ENCODE peak calls at places on chromosome 22, in eight cellular contexts. One of them, this sample, is unnamed. For H3K27me3, the result is how much of the 10 kb centered on the place peaks cover.

GRCh38 chr22:46845281-46846153 is 83.1 kb downstream of the TBC1D22A start:
- DNase-seq in heart left ventricle: no peak
- DNase-seq in psoas muscle: no peak
- DNase-seq in BE2C: no peak
- DNase-seq in left ventricle myocardium inferior: no peak
- DNase-seq in prostate gland: no peak
- DNase-seq in dorsolateral prefrontal cortex: peak
- DNase-seq in ovary: peak
- DNase-seq in this sample: no peak

GRCh38 chr22:37680191-37680851 is 4.9 kb downstream of the LGALS1 start:
- DNase-seq in heart left ventricle: no peak
- DNase-seq in psoas muscle: no peak
- DNase-seq in BE2C: no peak
- DNase-seq in left ventricle myocardium inferior: no peak
- DNase-seq in prostate gland: no peak
- DNase-seq in dorsolateral prefrontal cortex: no peak
- DNase-seq in ovary: no peak
- DNase-seq in this sample: no peak

GRCh38 chr22:41498322-41498721 is 29.4 kb downstream of the ACO2 start:
- DNase-seq in heart left ventricle: no peak
- DNase-seq in psoas muscle: peak
- DNase-seq in BE2C: no peak
- DNase-seq in left ventricle myocardium inferior: no peak
- DNase-seq in prostate gland: no peak
- DNase-seq in dorsolateral prefrontal cortex: no peak
- DNase-seq in ovary: no peak
- DNase-seq in this sample: no peak

GRCh38 chr22:30654361-30654760 is 13.3 kb downstream of the DUSP18 start:
- DNase-seq in heart left ventricle: no peak
- DNase-seq in psoas muscle: no peak
- DNase-seq in BE2C: no peak
- DNase-seq in left ventricle myocardium inferior: no peak
- DNase-seq in prostate gland: no peak
- DNase-seq in dorsolateral prefrontal cortex: no peak
- DNase-seq in ovary: no peak
- DNase-seq in this sample: no peak

GRCh38 chr22:33811686-33812085 is 108.6 kb downstream of the LARGE1 start:
- DNase-seq in heart left ventricle: peak
- DNase-seq in psoas muscle: peak
- DNase-seq in BE2C: no peak
- DNase-seq in left ventricle myocardium inferior: peak
- DNase-seq in prostate gland: no peak
- DNase-seq in dorsolateral prefrontal cortex: no peak
- DNase-seq in ovary: peak
- DNase-seq in this sample: no peak

GRCh38 chr22:44003776-44004460 is 20.2 kb upstream of the PARVB start:
- DNase-seq in heart left ventricle: no peak
- DNase-seq in psoas muscle: no peak
- DNase-seq in BE2C: no peak
- DNase-seq in left ventricle myocardium inferior: no peak
- DNase-seq in prostate gland: no peak
- DNase-seq in dorsolateral prefrontal cortex: peak
- DNase-seq in ovary: no peak
- DNase-seq in this sample: peak

GRCh38 chr22:29269731-29270474 is 1.8 kb downstream of the EWSR1 start:
- DNase-seq in heart left ventricle: no peak
- DNase-seq in psoas muscle: no peak
- DNase-seq in BE2C: no peak
- DNase-seq in left ventricle myocardium inferior: no peak
- DNase-seq in prostate gland: no peak
- DNase-seq in dorsolateral prefrontal cortex: no peak
- DNase-seq in ovary: no peak
- DNase-seq in this sample: no peak

GRCh38 chr22:44202261-44202789 is 21.6 kb downstream of the PARVG start:
- DNase-seq in heart left ventricle: no peak
- DNase-seq in psoas muscle: no peak
- DNase-seq in BE2C: no peak
- DNase-seq in left ventricle myocardium inferior: no peak
- DNase-seq in prostate gland: no peak
- DNase-seq in dorsolateral prefrontal cortex: no peak
- DNase-seq in ovary: no peak
- DNase-seq in this sample: no peak

GRCh38 chr22:25704701-25705100 is 37.3 kb upstream of the MYO18B start:
- DNase-seq in heart left ventricle: no peak
- DNase-seq in psoas muscle: no peak
- DNase-seq in BE2C: no peak
- DNase-seq in left ventricle myocardium inferior: no peak
- DNase-seq in prostate gland: no peak
- DNase-seq in dorsolateral prefrontal cortex: no peak
- DNase-seq in ovary: no peak
- DNase-seq in this sample: no peak

GRCh38 chr22:37485006-37485713 is 1.0 kb downstream of the MFNG start:
- DNase-seq in heart left ventricle: peak
- DNase-seq in psoas muscle: peak
- DNase-seq in BE2C: no peak
- DNase-seq in left ventricle myocardium inferior: no peak
- DNase-seq in prostate gland: no peak
- DNase-seq in dorsolateral prefrontal cortex: no peak
- DNase-seq in ovary: no peak
- DNase-seq in this sample: peak

GRCh38 chr22:30586414-30586813 is 5.3 kb downstream of the PES1 start:
- DNase-seq in heart left ventricle: no peak
- DNase-seq in psoas muscle: no peak
- DNase-seq in BE2C: no peak
- DNase-seq in left ventricle myocardium inferior: no peak
- DNase-seq in prostate gland: no peak
- DNase-seq in dorsolateral prefrontal cortex: no peak
- DNase-seq in ovary: no peak
- DNase-seq in this sample: no peak

GRCh38 chr22:50260801-50261614 is 475 bp downstream of the MAPK12 start:
- DNase-seq in heart left ventricle: no peak
- DNase-seq in psoas muscle: peak
- DNase-seq in BE2C: peak
- DNase-seq in left ventricle myocardium inferior: no peak
- DNase-seq in prostate gland: no peak
- DNase-seq in dorsolateral prefrontal cortex: peak
- DNase-seq in ovary: no peak
- DNase-seq in this sample: no peak

GRCh38 chr22:50258361-50259292 is 2.9 kb downstream of the MAPK12 start:
- DNase-seq in heart left ventricle: no peak
- DNase-seq in psoas muscle: peak
- DNase-seq in BE2C: no peak
- DNase-seq in left ventricle myocardium inferior: peak
- DNase-seq in prostate gland: no peak
- DNase-seq in dorsolateral prefrontal cortex: no peak
- DNase-seq in ovary: no peak
- DNase-seq in this sample: no peak

GRCh38 chr22:50260434-50260800 is 1.1 kb downstream of the MAPK12 start:
- DNase-seq in heart left ventricle: no peak
- DNase-seq in psoas muscle: no peak
- DNase-seq in BE2C: no peak
- DNase-seq in left ventricle myocardium inferior: no peak
- DNase-seq in prostate gland: no peak
- DNase-seq in dorsolateral prefrontal cortex: no peak
- DNase-seq in ovary: no peak
- DNase-seq in this sample: no peak

GRCh38 chr22:50257451-50258360 is 3.8 kb downstream of the MAPK12 start:
- DNase-seq in heart left ventricle: no peak
- DNase-seq in psoas muscle: peak
- DNase-seq in BE2C: no peak
- DNase-seq in left ventricle myocardium inferior: no peak
- DNase-seq in prostate gland: no peak
- DNase-seq in dorsolateral prefrontal cortex: no peak
- DNase-seq in ovary: no peak
- DNase-seq in this sample: no peak

DNA sequence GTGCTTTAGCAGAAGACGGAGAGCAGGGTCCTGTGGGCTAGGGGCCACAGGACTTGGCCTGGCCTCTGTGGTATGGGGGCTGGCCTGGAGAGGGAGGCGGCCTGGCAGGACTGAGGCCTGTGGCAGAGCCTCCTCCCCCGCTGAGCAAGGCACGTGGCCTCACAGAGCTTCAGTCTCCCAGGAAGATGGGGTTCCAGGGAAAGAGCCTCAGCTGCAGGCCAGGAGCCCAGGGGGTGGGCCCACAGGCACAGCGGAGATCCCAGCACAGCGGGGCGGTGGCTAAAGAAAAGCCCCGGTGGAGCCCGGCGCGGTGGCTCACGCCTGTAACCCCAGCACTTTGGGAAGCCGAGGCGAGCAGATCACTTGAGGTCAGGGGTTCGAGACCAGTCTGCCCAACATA is 2.2 kb downstream of the MAPK12 start:
- DNase-seq in heart left ventricle: no peak
- DNase-seq in psoas muscle: no peak
- DNase-seq in BE2C: no peak
- DNase-seq in left ventricle myocardium inferior: no peak
- DNase-seq in prostate gland: no peak
- DNase-seq in dorsolateral prefrontal cortex: no peak
- DNase-seq in ovary: no peak
- DNase-seq in this sample: no peak
- H3K27me3 ChIP-seq in heart left ventricle: under half
- H3K27me3 ChIP-seq in psoas muscle: under half
- H3K27me3 ChIP-seq in BE2C: under half
- H3K27me3 ChIP-seq in left ventricle myocardium inferior: under half
- H3K27me3 ChIP-seq in prostate gland: under half
- H3K27me3 ChIP-seq in dorsolateral prefrontal cortex: under half
- H3K27me3 ChIP-seq in ovary: under half
- H3K27me3 ChIP-seq in this sample: under half

DNA sequence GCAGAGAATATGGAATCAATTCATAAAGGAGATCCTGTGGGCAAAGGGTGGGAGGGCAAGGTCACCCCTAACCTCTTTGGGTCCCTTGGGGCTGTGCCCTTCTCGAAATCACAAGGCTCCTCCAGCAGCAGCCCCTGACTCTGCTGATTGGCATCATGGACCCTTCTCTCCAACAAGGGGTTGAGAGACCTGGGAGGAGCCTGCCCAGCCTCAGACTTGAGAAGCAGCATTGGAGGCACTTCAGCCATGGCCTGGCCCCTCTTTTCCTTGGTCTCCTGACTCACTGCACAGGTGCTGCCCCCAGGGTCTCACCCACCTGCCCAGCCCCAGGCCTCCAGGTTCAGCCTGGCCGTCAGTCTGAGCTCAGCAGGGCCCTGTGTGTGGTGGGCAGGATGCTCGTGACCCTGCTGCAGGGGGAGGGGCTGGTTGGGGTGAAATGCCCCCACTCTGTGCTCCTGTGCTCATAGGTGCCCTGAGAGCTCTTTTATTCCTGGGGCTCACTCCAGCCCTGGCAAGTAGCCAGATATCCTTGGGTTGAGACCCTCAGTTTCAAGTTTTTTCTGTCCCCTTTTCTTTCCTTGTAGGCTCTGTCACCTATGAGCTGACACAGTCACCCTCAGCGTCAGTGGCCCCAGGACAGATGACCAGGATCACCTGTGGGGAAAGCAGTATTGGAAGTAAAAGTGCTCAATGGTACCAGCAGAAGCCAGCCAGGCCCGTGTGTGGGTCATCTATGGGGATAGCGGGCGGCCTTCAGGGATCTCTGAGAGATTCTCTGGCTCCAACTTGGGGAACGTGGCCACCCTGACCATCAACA is 110.8 kb downstream of the GGTLC2 start:
- DNase-seq in heart left ventricle: no peak
- DNase-seq in psoas muscle: no peak
- DNase-seq in BE2C: no peak
- DNase-seq in left ventricle myocardium inferior: no peak
- DNase-seq in prostate gland: no peak
- DNase-seq in dorsolateral prefrontal cortex: no peak
- DNase-seq in ovary: no peak
- DNase-seq in this sample: no peak
- H3K27me3 ChIP-seq in heart left ventricle: under half
- H3K27me3 ChIP-seq in psoas muscle: under half
- H3K27me3 ChIP-seq in BE2C: under half
- H3K27me3 ChIP-seq in left ventricle myocardium inferior: under half
- H3K27me3 ChIP-seq in prostate gland: under half
- H3K27me3 ChIP-seq in dorsolateral prefrontal cortex: under half
- H3K27me3 ChIP-seq in ovary: under half
- H3K27me3 ChIP-seq in this sample: under half

DNA sequence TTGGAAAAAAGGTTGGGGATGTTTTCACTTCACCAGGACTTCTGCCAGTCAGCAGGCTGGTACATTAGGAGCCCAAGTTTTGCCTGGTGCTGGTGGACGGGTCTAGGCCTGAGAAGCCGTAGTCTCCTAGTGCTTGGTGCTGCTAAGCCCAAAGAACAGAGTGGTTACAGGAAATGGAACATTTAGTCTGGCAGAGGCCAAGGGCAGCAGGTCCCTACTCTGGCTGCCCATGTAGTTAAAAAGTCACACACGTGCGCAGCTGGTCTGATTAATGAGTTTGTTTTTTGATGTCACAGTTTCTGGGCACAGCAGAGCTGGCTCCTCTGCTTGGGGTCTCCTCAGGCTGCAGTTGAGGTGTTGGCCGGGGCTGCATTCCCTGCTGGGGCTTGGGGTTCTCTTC is 20.6 kb downstream of the BCR start:
- DNase-seq in heart left ventricle: no peak
- DNase-seq in psoas muscle: peak
- DNase-seq in BE2C: no peak
- DNase-seq in left ventricle myocardium inferior: no peak
- DNase-seq in prostate gland: no peak
- DNase-seq in dorsolateral prefrontal cortex: no peak
- DNase-seq in ovary: no peak
- DNase-seq in this sample: no peak
- H3K27me3 ChIP-seq in heart left ventricle: under half
- H3K27me3 ChIP-seq in psoas muscle: under half
- H3K27me3 ChIP-seq in BE2C: under half
- H3K27me3 ChIP-seq in left ventricle myocardium inferior: under half
- H3K27me3 ChIP-seq in prostate gland: under half
- H3K27me3 ChIP-seq in dorsolateral prefrontal cortex: under half
- H3K27me3 ChIP-seq in ovary: under half
- H3K27me3 ChIP-seq in this sample: under half

GRCh38 chr22:19723165-19723989 is at the start of gene GP1BB:
- DNase-seq in heart left ventricle: peak
- DNase-seq in psoas muscle: no peak
- DNase-seq in BE2C: no peak
- DNase-seq in left ventricle myocardium inferior: peak
- DNase-seq in prostate gland: no peak
- DNase-seq in dorsolateral prefrontal cortex: no peak
- DNase-seq in ovary: no peak
- DNase-seq in this sample: no peak
- H3K27me3 ChIP-seq in heart left ventricle: under half
- H3K27me3 ChIP-seq in psoas muscle: under half
- H3K27me3 ChIP-seq in BE2C: under half
- H3K27me3 ChIP-seq in left ventricle myocardium inferior: half or more
- H3K27me3 ChIP-seq in prostate gland: under half
- H3K27me3 ChIP-seq in dorsolateral prefrontal cortex: under half
- H3K27me3 ChIP-seq in ovary: under half
- H3K27me3 ChIP-seq in this sample: under half

GRCh38 chr22:39913321-39913720 is 12.4 kb downstream of the GRAP2 start:
- DNase-seq in heart left ventricle: no peak
- DNase-seq in psoas muscle: no peak
- DNase-seq in BE2C: no peak
- DNase-seq in left ventricle myocardium inferior: no peak
- DNase-seq in prostate gland: no peak
- DNase-seq in dorsolateral prefrontal cortex: no peak
- DNase-seq in ovary: no peak
- DNase-seq in this sample: no peak
- H3K27me3 ChIP-seq in heart left ventricle: under half
- H3K27me3 ChIP-seq in psoas muscle: under half
- H3K27me3 ChIP-seq in BE2C: under half
- H3K27me3 ChIP-seq in left ventricle myocardium inferior: half or more
- H3K27me3 ChIP-seq in prostate gland: under half
- H3K27me3 ChIP-seq in dorsolateral prefrontal cortex: under half
- H3K27me3 ChIP-seq in ovary: under half
- H3K27me3 ChIP-seq in this sample: under half